ENCODE peak calls at places on chromosomes 5 and 9, in eight cellular contexts. T, S, U, M, O, Z, V and A are unnamed samples.

GRCh38 chr5:54883374-54884194 is 101.8 kb downstream of the ESM1 start:
- DNase-seq in Z (no peak), V (no peak), O (peak; percentile 45), S (peak; percentile 39), T (peak; percentile 86), U (no peak), M (peak; percentile 6), A (no peak)

GRCh38 chr5:144332265-144332664 is 161.6 kb downstream of the KCTD16 start:
- DNase-seq in T (no peak), V (no peak), S (no peak), U (no peak), M (no peak), Z (no peak), O (no peak), A (no peak)

GRCh38 chr9:105241356-105242043 is 3.0 kb upstream of the SLC44A1 start:
- DNase-seq in M (no peak), T (no peak), Z (no peak), V (no peak), O (no peak), S (no peak), U (no peak), A (no peak)

GRCh38 chr9:80605129-80605528 is 1033.4 kb downstream of the TLE4 start:
- DNase-seq in T (no peak), O (peak; percentile 9), U (no peak), S (no peak), V (peak; percentile 30), M (peak; percentile 66), Z (no peak), A (no peak)

GRCh38 chr5:150075806-150076205 is 10.5 kb downstream of the CSF1R start:
- DNase-seq in U (no peak), S (no peak), O (no peak), T (no peak), V (peak; percentile 5), Z (no peak), M (no peak), A (no peak)

GRCh38 chr5:1508679-1509290 is 15.0 kb downstream of the LPCAT1 start:
- DNase-seq in Z (no peak), U (no peak), V (no peak), S (peak; percentile 6), O (no peak), T (peak; percentile 84), M (no peak), A (no peak)

GRCh38 chr5:52743012-52743411 is 44.7 kb upstream of the ITGA1 start:
- DNase-seq in M (no peak), O (no peak), S (no peak), T (no peak), Z (no peak), V (no peak), U (no peak), A (no peak)

GRCh38 chr5:124631874-124632550 is 114.4 kb downstream of the ZNF608 start:
- DNase-seq in Z (no peak), U (no peak), T (no peak), O (no peak), V (no peak), M (no peak), S (no peak), A (no peak)

GRCh38 chr5:9468070-9468388 is 77.8 kb downstream of the SEMA5A start:
- DNase-seq in T (no peak), Z (no peak), V (peak; percentile 20), M (peak; percentile 86), O (peak; percentile 69), U (no peak), S (no peak), A (no peak)

GRCh38 chr9:120571443-120572257 is 8.3 kb downstream of the CDK5RAP2 start:
- DNase-seq in V (peak; percentile 87), T (peak; percentile 50), U (no peak), O (no peak), S (no peak), Z (no peak), M (peak; percentile 97), A (no peak)

GRCh38 chr9:129321511-129322021 is 143.5 kb upstream of the IER5L start:
- DNase-seq in U (no peak), M (no peak), T (no peak), V (no peak), S (no peak), O (no peak), Z (no peak), A (no peak)

GRCh38 chr5:54638090-54638489 is 120.5 kb downstream of the SNX18 start:
- DNase-seq in M (no peak), O (no peak), V (no peak), T (no peak), Z (no peak), U (no peak), S (no peak), A (no peak)

GRCh38 chr9:109087795-109088194 is 32.0 kb downstream of the TMEM245 start:
- DNase-seq in V (no peak), U (no peak), S (no peak), Z (no peak), O (no peak), T (no peak), M (no peak), A (no peak)

GRCh38 chr5:172806897-172807672 is 27.0 kb upstream of the ERGIC1 start:
- DNase-seq in S (peak; percentile 58), M (peak; percentile 89), T (peak; percentile 92), Z (peak; percentile 89), U (peak; percentile 65), V (peak; percentile 77), O (peak; percentile 93), A (no peak)

GRCh38 chr5:173573126-173573960 is 43.1 kb downstream of the BOD1 start:
- DNase-seq in T (peak; percentile 94), O (peak; percentile 82), Z (peak; percentile 42), S (peak; percentile 86), U (peak; percentile 48), M (peak; percentile 50), V (peak; percentile 89), A (peak; percentile 47)

GRCh38 chr5:76709762-76710161 is 6.2 kb upstream of the F2R start:
- DNase-seq in Z (no peak), O (no peak), V (no peak), M (peak; percentile 91), U (no peak), T (no peak), S (no peak), A (no peak)

GRCh38 chr5:115657883-115658233 is 32.0 kb upstream of the TMED7 start:
- DNase-seq in M (peak; percentile 62), O (no peak), T (no peak), U (no peak), V (no peak), S (no peak), Z (no peak), A (no peak)

GRCh38 chr5:41527201-41527779 is 16.9 kb upstream of the PLCXD3 start:
- DNase-seq in S (no peak), O (no peak), M (peak; percentile 72), Z (no peak), T (no peak), U (no peak), V (no peak), A (no peak)

GRCh38 chr5:93604119-93604963 is 21.3 kb downstream of the NR2F1 start:
- DNase-seq in V (no peak), S (peak; percentile 41), Z (no peak), T (peak; percentile 90), M (no peak), O (no peak), U (no peak), A (no peak)

GRCh38 chr5:589588-589987 is 22.6 kb upstream of the CEP72 start:
- DNase-seq in Z (no peak), T (no peak), M (no peak), S (no peak), U (no peak), O (no peak), V (no peak), A (no peak)

GRCh38 chr5:164119806-164120440 is 614.5 kb downstream of the MAT2B start:
- DNase-seq in M (no peak), T (no peak), O (peak; percentile 13), S (peak; percentile 46), V (no peak), U (no peak), Z (no peak), A (no peak)

GRCh38 chr9:123033864-123034598 is 564 bp downstream of the GPR21 start:
- DNase-seq in V (peak; percentile 27), O (no peak), S (peak; percentile 27), M (no peak), T (no peak), U (no peak), Z (no peak), A (no peak)

GRCh38 chr5:132411382-132411925 is 41.9 kb downstream of the SLC22A5 start:
- DNase-seq in S (no peak), V (no peak), Z (no peak), O (no peak), T (no peak), U (peak; percentile 26), M (no peak), A (no peak)

GRCh38 chr5:161399996-161400562 is 146.4 kb downstream of the GABRB2 start:
- DNase-seq in U (no peak), S (no peak), M (no peak), Z (no peak), O (no peak), V (no peak), T (no peak), A (no peak)

GRCh38 chr5:126971455-126972019 is 58.8 kb downstream of the MARCHF3 start:
- DNase-seq in Z (no peak), M (no peak), S (no peak), U (no peak), O (no peak), V (no peak), T (no peak), A (no peak)

GRCh38 chr5:32076699-32077695 is 97.1 kb downstream of the GOLPH3 start:
- DNase-seq in M (peak; percentile 62), O (peak; percentile 80), Z (no peak), T (no peak), V (peak; percentile 77), U (no peak), S (peak; percentile 44), A (no peak)

GRCh38 chr5:173385832-173386360 is 57.7 kb upstream of the STC2 start:
- DNase-seq in V (no peak), S (no peak), O (no peak), U (no peak), Z (no peak), T (no peak), M (no peak), A (no peak)